ENCODE peak calls at places on chromosomes 5 and 9, in eight cellular contexts. V is K562, Q is upper lobe of left lung, D is Panc1, E is HepG2, O is HCT116, S is GM23338, X is GM12878. W is an unnamed sample.

GRCh38 chr5:90983148-90983547 is 400.0 kb downstream of the ARRDC3 start:
- ATAC-seq in V (peak), Q (no peak), D (peak), E (peak), O (no peak), S (no peak), X (no peak), W (peak)

GRCh38 chr9:33263131-33263935 is 1.2 kb downstream of the BAG1 start:
- ATAC-seq in V (peak), Q (no peak), D (peak), E (peak), O (no peak), S (peak), X (peak), W (no peak)

GRCh38 chr9:70049672-70050271 is 6.1 kb downstream of the MAMDC2 start:
- ATAC-seq in V (no peak), Q (peak), D (no peak), E (no peak), O (no peak), S (no peak), X (no peak), W (peak)

GRCh38 chr9:136671646-136672430 is 9.1 kb downstream of the EGFL7 start:
- ATAC-seq in V (peak), Q (no peak), D (peak), E (peak), O (peak), S (peak), X (peak), W (no peak)

GRCh38 chr5:157555031-157555640 is 20.4 kb downstream of the ADAM19 start:
- ATAC-seq in V (peak), Q (no peak), D (no peak), E (peak), O (no peak), S (no peak), X (peak), W (no peak)

GRCh38 chr9:136128436-136128835 is 9.8 kb upstream of the TMEM250 start:
- ATAC-seq in V (no peak), Q (no peak), D (no peak), E (no peak), O (no peak), S (no peak), X (no peak), W (no peak)

GRCh38 chr9:77725051-77725702 is 77.1 kb upstream of the GNA14 start:
- ATAC-seq in V (no peak), Q (no peak), D (no peak), E (no peak), O (no peak), S (no peak), X (no peak), W (no peak)

GRCh38 chr5:31911291-31912265 is 262.5 kb downstream of the GOLPH3 start:
- ATAC-seq in V (no peak), Q (no peak), D (no peak), E (no peak), O (no peak), S (no peak), X (no peak), W (no peak)

GRCh38 chr5:72013741-72014703 is 93.3 kb upstream of the MAP1B start:
- ATAC-seq in V (no peak), Q (no peak), D (no peak), E (no peak), O (no peak), S (peak), X (no peak), W (no peak)

GRCh38 chr5:140420665-140421361 is 19.2 kb downstream of the ANKHD1 start:
- ATAC-seq in V (peak), Q (no peak), D (no peak), E (no peak), O (no peak), S (no peak), X (no peak), W (no peak)

GRCh38 chr9:131657031-131657377 is 82.9 kb downstream of the RAPGEF1 start:
- ATAC-seq in V (no peak), Q (peak), D (no peak), E (no peak), O (no peak), S (no peak), X (peak), W (no peak)

GRCh38 chr5:79802404-79802803 is 112.8 kb downstream of the CMYA5 start:
- ATAC-seq in V (no peak), Q (no peak), D (no peak), E (no peak), O (no peak), S (no peak), X (no peak), W (no peak)

GRCh38 chr9:36637491-36638270 is 65.0 kb downstream of the MELK start:
- ATAC-seq in V (no peak), Q (no peak), D (no peak), E (no peak), O (no peak), S (no peak), X (no peak), W (no peak)

GRCh38 chr9:136511670-136512592 is 29.1 kb upstream of the SEC16A start:
- ATAC-seq in V (peak), Q (peak), D (no peak), E (no peak), O (no peak), S (no peak), X (no peak), W (peak)

GRCh38 chr5:163459465-163459887 is 426 bp downstream of the NUDCD2 start:
- ATAC-seq in V (no peak), Q (no peak), D (peak), E (no peak), O (peak), S (no peak), X (peak), W (peak)

GRCh38 chr5:163463063-163463435 is 2.6 kb downstream of the HMMR start:
- ATAC-seq in V (no peak), Q (no peak), D (no peak), E (no peak), O (no peak), S (no peak), X (no peak), W (no peak)

GRCh38 chr5:163459888-163460561 is at the start of gene NUDCD2:
- ATAC-seq in V (peak), Q (peak), D (peak), E (peak), O (peak), S (peak), X (peak), W (peak)

GRCh38 chr5:163458778-163459405 is 1.0 kb downstream of the NUDCD2 start:
- ATAC-seq in V (peak), Q (no peak), D (no peak), E (no peak), O (no peak), S (no peak), X (no peak), W (no peak)

GRCh38 chr5:163460562-163461176 is at the start of gene HMMR:
- ATAC-seq in V (peak), Q (no peak), D (peak), E (peak), O (peak), S (peak), X (peak), W (no peak)
- H3K4me3 ChIP-seq in V (peak), Q (peak), D (peak), E (peak), O (peak), S (peak), X (peak), W (peak)

GRCh38 chr5:59123595-59124561 is 541.0 kb downstream of the RAB3C start:
- ATAC-seq in V (no peak), Q (no peak), D (no peak), E (no peak), O (no peak), S (no peak), X (peak), W (no peak)

GRCh38 chr5:59117320-59117719 is 534.4 kb downstream of the RAB3C start:
- ATAC-seq in V (no peak), Q (no peak), D (no peak), E (no peak), O (no peak), S (no peak), X (no peak), W (no peak)

GRCh38 chr5:59115345-59115744 is 532.5 kb downstream of the RAB3C start:
- ATAC-seq in V (no peak), Q (no peak), D (no peak), E (no peak), O (no peak), S (no peak), X (no peak), W (no peak)

GRCh38 chr5:59116231-59116900 is 533.5 kb downstream of the RAB3C start:
- ATAC-seq in V (no peak), Q (no peak), D (no peak), E (no peak), O (no peak), S (no peak), X (no peak), W (no peak)

GRCh38 chr5:59119480-59119879 is 536.6 kb downstream of the RAB3C start:
- ATAC-seq in V (no peak), Q (no peak), D (no peak), E (no peak), O (no peak), S (no peak), X (no peak), W (no peak)
- TF ChIP-seq POLR2AphosphoS5 in V (no peak), Q (no peak), D (no peak), E (no peak), O (no peak), S (no peak), X (no peak), W (no peak)

GRCh38 chr5:131282235-131282634 is 18.4 kb downstream of the CDC42SE2 start:
- ATAC-seq in V (no peak), Q (no peak), D (no peak), E (no peak), O (no peak), S (no peak), X (no peak), W (no peak)

GRCh38 chr5:131279209-131279608 is 15.4 kb downstream of the CDC42SE2 start:
- ATAC-seq in V (no peak), Q (no peak), D (no peak), E (no peak), O (no peak), S (no peak), X (peak), W (no peak)

GRCh38 chr5:131280417-131280816 is 16.6 kb downstream of the CDC42SE2 start:
- ATAC-seq in V (no peak), Q (no peak), D (no peak), E (no peak), O (no peak), S (no peak), X (no peak), W (no peak)

GRCh38 chr5:131281133-131281867 is 17.4 kb downstream of the CDC42SE2 start:
- ATAC-seq in V (no peak), Q (no peak), D (no peak), E (peak), O (no peak), S (no peak), X (peak), W (no peak)

GRCh38 chr5:131281868-131282234 is 18.0 kb downstream of the CDC42SE2 start:
- ATAC-seq in V (no peak), Q (no peak), D (no peak), E (no peak), O (no peak), S (no peak), X (no peak), W (no peak)
- H3K4me3 ChIP-seq in V (no peak), Q (no peak), D (no peak), E (peak), O (no peak), S (no peak), X (peak), W (no peak)

GRCh38 chr9:81389569-81389993 is 299.8 kb downstream of the TLE1 start:
- ATAC-seq in V (no peak), Q (peak), D (no peak), E (no peak), O (peak), S (no peak), X (no peak), W (peak)
- TF ChIP-seq POLR2AphosphoS5 in V (no peak), Q (no peak), D (no peak), E (no peak), O (no peak), S (no peak), X (no peak), W (no peak)

GRCh38 chr9:104915739-104916138 is 12.2 kb downstream of the ABCA1 start:
- ATAC-seq in V (no peak), Q (no peak), D (no peak), E (no peak), O (no peak), S (no peak), X (no peak), W (no peak)

GRCh38 chr9:104915049-104915448 is 12.9 kb downstream of the ABCA1 start:
- ATAC-seq in V (no peak), Q (no peak), D (no peak), E (no peak), O (no peak), S (no peak), X (no peak), W (no peak)

GRCh38 chr9:104911029-104911607 is 16.8 kb downstream of the ABCA1 start:
- ATAC-seq in V (no peak), Q (no peak), D (no peak), E (no peak), O (no peak), S (no peak), X (no peak), W (no peak)

GRCh38 chr9:104912606-104913005 is 15.3 kb downstream of the ABCA1 start:
- ATAC-seq in V (no peak), Q (no peak), D (no peak), E (peak), O (no peak), S (no peak), X (no peak), W (no peak)

GRCh38 chr9:104914458-104914857 is 13.5 kb downstream of the ABCA1 start:
- ATAC-seq in V (no peak), Q (no peak), D (no peak), E (no peak), O (no peak), S (no peak), X (no peak), W (no peak)
- H3K4me3 ChIP-seq in V (no peak), Q (no peak), D (no peak), E (no peak), O (no peak), S (no peak), X (no peak), W (no peak)

DNA sequence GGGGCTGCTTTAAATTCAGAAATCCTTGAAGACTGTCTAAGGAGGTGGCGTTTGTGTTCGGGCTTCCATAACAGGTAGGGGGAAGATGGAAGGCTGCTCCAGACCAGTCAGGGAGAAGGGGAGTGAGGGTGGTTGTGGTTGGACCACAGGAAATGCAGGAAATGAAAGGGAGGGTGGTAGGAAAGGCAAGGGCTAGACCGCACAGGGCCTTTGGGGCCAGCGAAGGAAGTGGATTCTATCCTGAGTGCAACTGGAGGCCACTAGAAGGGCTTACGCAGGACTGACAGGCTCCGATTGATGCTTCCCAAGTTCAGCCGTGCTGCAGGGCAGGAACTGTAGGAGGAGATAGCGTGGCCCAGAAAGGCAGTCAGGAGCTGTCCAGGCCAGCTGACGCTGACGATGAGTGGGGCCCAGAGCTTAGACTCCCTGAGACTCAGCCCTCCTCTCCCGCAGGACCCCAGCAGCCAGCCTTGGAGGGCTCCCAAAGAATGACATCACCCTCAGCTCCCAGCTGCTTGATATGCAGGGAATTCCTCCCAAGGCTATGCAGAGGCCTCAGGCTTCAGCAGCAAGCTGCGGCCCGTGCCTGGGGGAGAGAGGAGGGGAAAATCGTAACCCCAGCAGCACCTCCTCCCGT is 48.8 kb downstream of the KCNIP1 start:
- ATAC-seq in V (peak), Q (peak), D (peak), E (no peak), O (no peak), S (peak), X (no peak), W (peak)
- TF ChIP-seq POLR2AphosphoS5 in V (no peak), Q (no peak), D (no peak), E (no peak), O (no peak), S (no peak), X (no peak), W (no peak)